ENCODE peak calls at places on chromosomes 5 and 9, in eight cellular contexts. G is caudate nucleus, P is OCI-LY7, L is astrocyte, C is adrenal gland, S is spleen, O is HCT116, Q is colonic mucosa. W is an unnamed sample.

GRCh38 chr5:68418230-68418629 is 202.7 kb downstream of the PIK3R1 start:
- DNase-seq in G (no peak), P (no peak), L (no peak), C (peak; percentile 59), S (no peak), O (no peak), Q (no peak), W (no peak)

GRCh38 chr9:76926324-76926731 is 20.4 kb upstream of the PRUNE2 start:
- DNase-seq in G (no peak), P (no peak), L (peak; percentile 88), C (no peak), S (no peak), O (no peak), Q (no peak), W (no peak)

GRCh38 chr9:21993893-21994525 is at the start of gene CDKN2A:
- DNase-seq in G (no peak), P (peak; percentile 90), L (no peak), C (no peak), S (peak; percentile 93), O (no peak), Q (peak; percentile 63), W (no peak)

GRCh38 chr9:127567119-127567897 is 44.8 kb upstream of the STXBP1 start:
- DNase-seq in G (no peak), P (no peak), L (no peak), C (peak; percentile 84), S (no peak), O (no peak), Q (peak; percentile 88), W (peak; percentile 67)

GRCh38 chr9:33375238-33375840 is 27.0 kb downstream of the AQP7 start:
- DNase-seq in G (no peak), P (no peak), L (peak; percentile 23), C (peak; percentile 35), S (peak; percentile 43), O (peak; percentile 76), Q (no peak), W (no peak)

GRCh38 chr5:98839469-98840383 is 66.3 kb downstream of the RGMB start:
- DNase-seq in G (no peak), P (peak; percentile 9), L (peak; percentile 10), C (no peak), S (peak; percentile 68), O (no peak), Q (peak; percentile 24), W (peak; percentile 47)

GRCh38 chr5:173789031-173789920 is 98.9 kb upstream of the CPEB4 start:
- DNase-seq in G (no peak), P (peak; percentile 31), L (peak; percentile 89), C (peak; percentile 89), S (no peak), O (peak; percentile 41), Q (no peak), W (no peak)

GRCh38 chr9:36486454-36486932 is 86.2 kb upstream of the MELK start:
- DNase-seq in G (no peak), P (no peak), L (no peak), C (peak; percentile 42), S (no peak), O (no peak), Q (peak; percentile 28), W (peak; percentile 8)

GRCh38 chr9:87109851-87110250 is 162.5 kb upstream of the GAS1 start:
- DNase-seq in G (no peak), P (no peak), L (peak; percentile 28), C (no peak), S (no peak), O (no peak), Q (no peak), W (no peak)

GRCh38 chr9:116005267-116005666 is 148.3 kb upstream of the PAPPA start:
- DNase-seq in G (no peak), P (no peak), L (no peak), C (no peak), S (no peak), O (no peak), Q (no peak), W (no peak)

GRCh38 chr9:28774433-28775029 is 1201.2 kb upstream of the C9orf72 start:
- DNase-seq in G (no peak), P (peak; percentile 33), L (peak; percentile 0), C (no peak), S (no peak), O (peak; percentile 22), Q (no peak), W (no peak)

GRCh38 chr5:34045996-34046395 is 3.0 kb upstream of the C1QTNF3 start:
- DNase-seq in G (no peak), P (no peak), L (peak; percentile 62), C (no peak), S (no peak), O (no peak), Q (no peak), W (no peak)

GRCh38 chr9:117772960-117773359 is 68.8 kb downstream of the TLR4 start:
- DNase-seq in G (no peak), P (no peak), L (peak; percentile 46), C (no peak), S (no peak), O (no peak), Q (peak; percentile 45), W (no peak)

GRCh38 chr5:160655717-160656116 is 196.3 kb downstream of the ATP10B start:
- DNase-seq in G (no peak), P (no peak), L (no peak), C (no peak), S (no peak), O (no peak), Q (peak; percentile 93), W (no peak)

GRCh38 chr5:92687793-92688467 is 893.1 kb downstream of the NR2F1-AS1 start:
- DNase-seq in G (no peak), P (no peak), L (peak; percentile 56), C (no peak), S (no peak), O (peak; percentile 29), Q (no peak), W (no peak)

GRCh38 chr9:108142504-108143201 is 653.1 kb upstream of the KLF4 start:
- DNase-seq in G (peak; percentile 32), P (no peak), L (peak; percentile 71), C (peak; percentile 86), S (peak; percentile 87), O (no peak), Q (peak; percentile 80), W (no peak)

GRCh38 chr9:106467113-106467846 is 395.7 kb upstream of the ZNF462 start:
- DNase-seq in G (no peak), P (no peak), L (no peak), C (no peak), S (no peak), O (no peak), Q (no peak), W (no peak)

GRCh38 chr5:72243706-72244105 is 76.3 kb downstream of the MRPS27 start:
- DNase-seq in G (no peak), P (no peak), L (no peak), C (no peak), S (no peak), O (no peak), Q (no peak), W (no peak)

GRCh38 chr5:72242796-72243475 is 77.1 kb downstream of the MRPS27 start:
- DNase-seq in G (no peak), P (no peak), L (peak; percentile 80), C (no peak), S (no peak), O (no peak), Q (no peak), W (no peak)

GRCh38 chr5:72245517-72246238 is 74.4 kb downstream of the MRPS27 start:
- DNase-seq in G (no peak), P (no peak), L (no peak), C (no peak), S (no peak), O (no peak), Q (no peak), W (no peak)

GRCh38 chr5:72246239-72246580 is 73.8 kb downstream of the MRPS27 start:
- DNase-seq in G (no peak), P (peak; percentile 14), L (no peak), C (no peak), S (no peak), O (no peak), Q (no peak), W (peak; percentile 44)

DNA sequence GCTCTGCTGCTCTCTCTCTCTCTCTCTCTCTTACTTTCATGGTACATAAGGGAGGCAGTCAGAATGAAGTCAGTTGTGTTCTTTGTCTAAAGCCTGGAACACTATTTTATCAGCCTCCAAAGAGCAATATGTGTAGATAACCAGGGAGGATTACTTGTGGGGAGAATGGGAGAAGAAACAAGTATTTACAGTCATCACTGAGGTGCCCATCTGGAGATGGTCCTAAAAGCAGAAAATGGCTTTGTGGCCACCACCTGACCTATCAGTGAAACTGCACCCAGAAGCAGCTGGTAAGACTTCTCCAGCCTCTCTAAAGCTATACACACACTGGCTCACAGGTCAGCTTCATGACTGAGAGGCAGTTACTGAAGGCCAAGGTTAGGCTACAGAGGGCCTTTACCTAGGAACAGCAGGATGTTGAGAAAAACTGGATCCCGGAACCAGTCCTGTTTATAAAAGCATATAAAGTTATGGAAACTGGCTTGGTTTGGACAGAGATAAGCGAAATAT is 75.1 kb downstream of the MRPS27 start:
- DNase-seq in G (no peak), P (peak; percentile 36), L (peak; percentile 46), C (peak; percentile 53), S (no peak), O (peak; percentile 24), Q (no peak), W (peak; percentile 54)
- H3K27ac ChIP-seq in G (peak overlapping the region; percentile 12), P (no peak overlapping the region), L (no peak overlapping the region), C (peak overlapping the region; percentile 4), S (no peak overlapping the region), O (no peak overlapping the region), Q (no peak overlapping the region), W (peak overlapping the region; percentile 36)

GRCh38 chr5:74865799-74866652 is at the start of gene FAM169A:
- DNase-seq in G (peak; percentile 18), P (no peak), L (peak; percentile 29), C (peak; percentile 21), S (peak; percentile 87), O (no peak), Q (peak; percentile 47), W (no peak)
- H3K27ac ChIP-seq in G (peak within 1 kb of the TSS; percentile 71), P (no peak within 1 kb of the TSS), L (no peak within 1 kb of the TSS), C (peak within 1 kb of the TSS; percentile 13), S (peak within 1 kb of the TSS; percentile 70), O (peak within 1 kb of the TSS; percentile 84), Q (no peak within 1 kb of the TSS), W (no peak within 1 kb of the TSS)

GRCh38 chr9:129696803-129697110 is 31.3 kb downstream of the PRRX2 start:
- DNase-seq in G (no peak), P (no peak), L (no peak), C (no peak), S (no peak), O (no peak), Q (no peak), W (no peak)
- H3K27ac ChIP-seq in G (no peak overlapping the region), P (no peak overlapping the region), L (no peak overlapping the region), C (no peak overlapping the region), S (no peak overlapping the region), O (peak overlapping the region; percentile 46), Q (no peak overlapping the region), W (no peak overlapping the region)

DNA sequence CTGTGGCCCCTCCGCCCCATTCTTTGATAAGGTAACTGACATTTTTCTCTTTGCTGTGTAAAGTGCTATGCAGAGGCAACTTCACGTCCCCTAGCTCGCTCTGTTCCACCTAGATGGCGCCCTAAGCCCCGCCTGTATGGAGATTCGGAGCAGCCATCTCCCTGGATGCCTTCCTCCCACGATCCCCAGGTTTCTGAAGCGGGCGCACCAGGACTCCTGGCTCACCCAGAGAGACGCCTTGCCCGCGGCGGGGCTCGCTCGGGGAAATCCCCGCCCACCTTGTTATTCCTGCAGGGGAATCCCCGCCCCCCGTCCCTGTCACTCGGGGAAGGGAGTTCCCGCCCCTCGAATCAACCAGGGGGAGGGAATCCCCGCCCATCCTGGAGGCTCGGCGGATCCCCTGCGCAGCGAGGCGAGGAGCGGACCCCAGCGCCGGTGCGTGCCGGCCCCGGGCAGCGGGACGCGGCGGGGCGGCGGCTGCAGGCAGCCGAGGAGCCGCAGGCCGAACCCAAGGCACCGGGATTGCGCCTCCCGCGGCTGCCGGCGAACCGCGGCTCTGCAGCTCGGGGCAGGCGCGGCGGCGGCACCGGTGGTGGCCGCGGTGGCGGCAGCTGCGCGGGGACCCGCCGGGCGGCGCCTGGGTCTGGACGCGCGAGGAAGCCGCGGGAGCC is at the start of gene PDZD2:
- DNase-seq in G (peak; percentile 83), P (peak; percentile 43), L (peak; percentile 37), C (peak; percentile 81), S (peak; percentile 83), O (peak; percentile 48), Q (peak; percentile 67), W (peak; percentile 75)
- H3K27ac ChIP-seq in G (peak within 1 kb of the TSS; percentile 60), P (no peak within 1 kb of the TSS), L (no peak within 1 kb of the TSS), C (peak within 1 kb of the TSS; percentile 57), S (no peak within 1 kb of the TSS), O (peak within 1 kb of the TSS; percentile 28), Q (no peak within 1 kb of the TSS), W (no peak within 1 kb of the TSS)